ENCODE peak calls at places on chromosomes 3 and 15, in five cellular contexts. Z is endothelial cell, I is AG09319, P is activated T-cell treated with anti-CD3 and anti-CD28 coated beads for 1 hour, M is T47D. C is an unnamed sample.

GRCh38 chr15:60708684-60709083 is 229.7 kb upstream of the ICE2 start:
- DNase-seq in I (no peak), Z (no peak), M (no peak), P (no peak), C (no peak)

GRCh38 chr15:64150236-64150578 is 1.3 kb upstream of the SNX22 start:
- DNase-seq in I (no peak), M (no peak), P (no peak), Z (no peak), C (no peak)

GRCh38 chr3:158749977-158750376 is 17.7 kb upstream of the RARRES1 start:
- DNase-seq in M (no peak), P (no peak), I (no peak), Z (no peak), C (no peak)

GRCh38 chr3:155581579-155581978 is 163.3 kb downstream of the PLCH1 start:
- DNase-seq in P (no peak), Z (no peak), M (no peak), I (no peak), C (peak)

GRCh38 chr15:65329991-65330735 is 25.7 kb downstream of the RNU5B-1 start:
- DNase-seq in I (no peak), P (no peak), Z (no peak), M (no peak), C (no peak)

GRCh38 chr3:33128706-33129105 is 14.9 kb downstream of the CRTAP start:
- DNase-seq in P (no peak), M (peak), I (no peak), Z (no peak), C (no peak)

GRCh38 chr3:48623851-48624547 is 2.4 kb upstream of the TMEM89 start:
- DNase-seq in P (no peak), Z (no peak), M (peak), I (no peak), C (no peak)

GRCh38 chr15:29457729-29458128 is 188.1 kb upstream of the NSMCE3 start:
- DNase-seq in I (no peak), Z (no peak), P (no peak), M (no peak), C (no peak)

GRCh38 chr3:71542548-71543370 is 40.8 kb downstream of the FOXP1 start:
- DNase-seq in Z (peak), M (no peak), I (peak), P (no peak), C (no peak)

GRCh38 chr15:52790941-52791751 is 1.0 kb upstream of the ONECUT1 start:
- DNase-seq in Z (peak), I (no peak), M (no peak), P (no peak), C (no peak)

GRCh38 chr15:26261413-26261812 is 398.3 kb upstream of the ATP10A start:
- DNase-seq in Z (no peak), I (no peak), P (no peak), M (no peak), C (no peak)

GRCh38 chr15:83206971-83207621 is 527 bp downstream of the HDGFL3 start:
- DNase-seq in M (peak), Z (peak), P (no peak), I (no peak), C (no peak)

GRCh38 chr3:17187589-17188184 is 302.9 kb downstream of the PLCL2 start:
- DNase-seq in M (no peak), I (no peak), Z (no peak), P (no peak), C (no peak)

GRCh38 chr3:40088527-40089170 is 220.9 kb upstream of the EIF1B start:
- DNase-seq in Z (no peak), I (no peak), P (no peak), M (no peak), C (no peak)

GRCh38 chr3:126356373-126357298 is 572 bp downstream of the KLF15 start:
- DNase-seq in I (no peak), P (peak), Z (no peak), M (no peak), C (no peak)

GRCh38 chr3:42688487-42689420 is 3.4 kb downstream of the KLHL40 start:
- DNase-seq in I (no peak), M (no peak), P (no peak), Z (no peak), C (no peak)

GRCh38 chr3:174023445-174023844 is 625.9 kb downstream of the NLGN1 start:
- DNase-seq in M (no peak), P (no peak), Z (no peak), I (no peak), C (no peak)

GRCh38 chr15:77815015-77815414 is 182.3 kb upstream of the LINGO1 start:
- DNase-seq in P (no peak), Z (no peak), I (no peak), M (no peak), C (no peak)

GRCh38 chr3:178856804-178857203 is 214.8 kb downstream of the ZMAT3 start:
- DNase-seq in M (no peak), Z (no peak), I (no peak), P (no peak), C (no peak)

GRCh38 chr15:90097475-90097874 is 4.8 kb downstream of the IDH2 start:
- DNase-seq in P (peak), Z (no peak), I (no peak), M (no peak), C (peak)

GRCh38 chr15:22883196-22883595 is 44.7 kb downstream of the NIPA2 start:
- DNase-seq in M (no peak), I (no peak), P (no peak), Z (no peak), C (no peak)

GRCh38 chr3:194061421-194062029 is 74.4 kb upstream of the HES1 start:
- DNase-seq in P (no peak), Z (no peak), I (peak), M (no peak), C (no peak)

GRCh38 chr15:36430280-36430679 is 149.1 kb upstream of the CDIN1 start:
- DNase-seq in I (no peak), Z (no peak), M (no peak), P (no peak), C (no peak)

GRCh38 chr3:170220871-170221270 is 1.4 kb upstream of the PRKCI start:
- DNase-seq in P (no peak), I (no peak), Z (no peak), M (no peak), C (no peak)

GRCh38 chr3:197234947-197235914 is 63.2 kb downstream of the DLG1 start:
- DNase-seq in I (no peak), P (no peak), M (peak), Z (no peak), C (no peak)

GRCh38 chr3:151983538-151983937 is 110.1 kb downstream of the SUCNR1 start:
- DNase-seq in I (no peak), M (no peak), Z (no peak), P (no peak), C (no peak)

C was measured in activated CD8-positive, alpha-beta T cell treated with anti-CD3 and anti-CD28 coated beads, Interleukin-2, amount 10 ng/mL, durations not matched to agents 7 days and 5 days.